ENCODE peak calls at places on chromosome 19, in eight cellular contexts. M is RWPE1; Q is activated naive CD4-positive, alpha-beta T cell treated with anti-CD3 and anti-CD28 coated beads, Interleukin-2, amount 10 ng/mL, durations not matched to agents 7 days and 5 days; P is NCI-H1048; W is right atrium auricular region; E is activated CD8-positive, alpha-beta memory T cell treated with anti-CD3 and anti-CD28 coated beads for 1 hour; A is foreskin fibroblast; U is GM23338. N is an unnamed sample.

GRCh38 chr19:33906578-33907335 is 110.1 kb downstream of the KCTD15 start:
- DNase-seq in A (peak), W (peak), P (no peak), U (peak), Q (no peak), E (no peak), M (peak), N (no peak)

GRCh38 chr19:34428549-34429285 is 536 bp downstream of the UBA2 start:
- DNase-seq in U (peak), Q (peak), P (no peak), W (no peak), E (no peak), M (peak), A (peak), N (peak)

GRCh38 chr19:8250596-8250995 is 41.4 kb downstream of the CERS4 start:
- DNase-seq in Q (no peak), W (no peak), A (no peak), P (no peak), M (no peak), U (no peak), E (no peak), N (no peak)

GRCh38 chr19:50823389-50824042 is at the start of gene KLK1:
- DNase-seq in E (no peak), Q (no peak), P (no peak), M (no peak), W (no peak), U (no peak), A (no peak), N (no peak)

GRCh38 chr19:18109731-18110671 is 12.4 kb downstream of the MAST3 start:
- DNase-seq in U (peak), M (no peak), A (peak), E (no peak), P (no peak), W (no peak), Q (peak), N (peak)

GRCh38 chr19:6041991-6042421 is 64.1 kb upstream of the RANBP3 start:
- DNase-seq in U (no peak), W (peak), P (no peak), M (no peak), Q (no peak), E (no peak), A (no peak), N (no peak)

GRCh38 chr19:53597023-53597422 is 34.8 kb upstream of the DPRX start:
- DNase-seq in P (no peak), W (no peak), M (no peak), U (no peak), Q (no peak), E (no peak), A (no peak), N (no peak)

GRCh38 chr19:57888494-57889231 is at the start of gene ZNF814:
- DNase-seq in W (peak), A (peak), M (peak), P (peak), Q (peak), U (peak), E (peak), N (peak)

GRCh38 chr19:29587518-29587986 is 18.5 kb upstream of the POP4 start:
- DNase-seq in P (no peak), A (peak), W (no peak), U (no peak), M (no peak), E (peak), Q (peak), N (no peak)